ENCODE peak calls at places on chromosomes 12 and 14, in eight cellular contexts. F, D, O, X, R, W, P and T are unnamed samples.

GRCh38 chr12:33759279-33759678 is 263.0 kb upstream of the ALG10 start:
- DNase-seq in F (no peak), D (no peak), O (no peak), X (no peak), R (no peak), W (no peak), P (no peak), T (no peak)

GRCh38 chr12:21429994-21430393 is 7.5 kb upstream of the PYROXD1 start:
- DNase-seq in F (no peak), D (no peak), O (no peak), X (no peak), R (peak; percentile 12), W (no peak), P (no peak), T (no peak)

GRCh38 chr14:43894534-43894933 is 612.5 kb downstream of the FSCB start:
- DNase-seq in F (no peak), D (no peak), O (no peak), X (no peak), R (no peak), W (peak; percentile 7), P (no peak), T (no peak)

GRCh38 chr14:29243355-29243754 is 476.8 kb downstream of the FOXG1 start:
- DNase-seq in F (no peak), D (no peak), O (no peak), X (no peak), R (no peak), W (no peak), P (no peak), T (no peak)

GRCh38 chr12:124506145-124506831 is 61.1 kb downstream of the NCOR2 start:
- DNase-seq in F (no peak), D (peak; percentile 94), O (peak; percentile 87), X (no peak), R (no peak), W (peak; percentile 70), P (no peak), T (peak; percentile 71)

GRCh38 chr14:103630364-103631108 is 1.5 kb downstream of the KLC1 start:
- DNase-seq in F (no peak), D (no peak), O (no peak), X (no peak), R (no peak), W (no peak), P (no peak), T (no peak)

GRCh38 chr12:26668847-26669246 is 164.1 kb downstream of the ITPR2 start:
- DNase-seq in F (no peak), D (no peak), O (no peak), X (no peak), R (no peak), W (no peak), P (no peak), T (no peak)

GRCh38 chr14:33932526-33933292 is 18.2 kb downstream of the EGLN3 start:
- DNase-seq in F (no peak), D (no peak), O (no peak), X (no peak), R (no peak), W (no peak), P (no peak), T (no peak)

GRCh38 chr14:77106666-77107065 is 8.6 kb downstream of the CIPC start:
- DNase-seq in F (no peak), D (no peak), O (no peak), X (no peak), R (no peak), W (no peak), P (no peak), T (no peak)

GRCh38 chr12:34625116-34625515 is 602.8 kb downstream of the ALG10 start:
- DNase-seq in F (no peak), D (no peak), O (no peak), X (no peak), R (no peak), W (no peak), P (no peak), T (no peak)

GRCh38 chr12:122590990-122591389 is 63.9 kb downstream of the KNTC1 start:
- DNase-seq in F (no peak), D (no peak), O (no peak), X (no peak), R (no peak), W (no peak), P (no peak), T (no peak)

GRCh38 chr14:49852351-49853157 is at the start of gene NEMF:
- DNase-seq in F (peak; percentile 89), D (peak; percentile 99), O (peak; percentile 84), X (peak; percentile 78), R (peak; percentile 82), W (peak; percentile 62), P (peak; percentile 87), T (peak; percentile 86)

GRCh38 chr12:45730842-45731336 is 1.4 kb downstream of the ARID2 start:
- DNase-seq in F (no peak), D (no peak), O (no peak), X (peak; percentile 13), R (no peak), W (no peak), P (no peak), T (peak; percentile 17)

GRCh38 chr14:56855891-56856461 is 45.7 kb upstream of the OTX2 start:
- DNase-seq in F (no peak), D (peak; percentile 81), O (no peak), X (no peak), R (peak; percentile 73), W (no peak), P (no peak), T (no peak)

GRCh38 chr12:49515266-49515665 is 23.6 kb upstream of the KCNH3 start:
- DNase-seq in F (no peak), D (no peak), O (no peak), X (peak; percentile 36), R (no peak), W (no peak), P (peak; percentile 43), T (peak; percentile 34)

GRCh38 chr12:43095669-43096068 is 456.3 kb downstream of the ADAMTS20 start:
- DNase-seq in F (no peak), D (no peak), O (no peak), X (no peak), R (no peak), W (no peak), P (no peak), T (no peak)

GRCh38 chr14:81521356-81521755 is 12.3 kb downstream of the SEL1L start:
- DNase-seq in F (no peak), D (no peak), O (no peak), X (no peak), R (no peak), W (no peak), P (no peak), T (no peak)